ENCODE peak calls at places on chromosomes 13 and 19, in ten cellular contexts. One of them, this sample, is unnamed.

GRCh38 chr19:37551123-37551993 is 43.2 kb downstream of the ZNF571 start:
- DNase-seq in AG04449: no peak
- DNase-seq in fibroblast of mammary gland: peak
- DNase-seq in AG04450: peak
- DNase-seq in WTC11: peak
- DNase-seq in bronchial epithelial cell: peak
- DNase-seq in AG10803: peak
- DNase-seq in progenitor cell of endocrine pancreas: no peak
- DNase-seq in BJ: peak
- DNase-seq in astrocyte: peak
- DNase-seq in this sample: peak

GRCh38 chr13:47146136-47146535 is 249.3 kb upstream of the HTR2A start:
- DNase-seq in AG04449: peak
- DNase-seq in fibroblast of mammary gland: peak
- DNase-seq in AG04450: peak
- DNase-seq in WTC11: no peak
- DNase-seq in bronchial epithelial cell: peak
- DNase-seq in AG10803: peak
- DNase-seq in progenitor cell of endocrine pancreas: no peak
- DNase-seq in BJ: no peak
- DNase-seq in astrocyte: peak
- DNase-seq in this sample: no peak

GRCh38 chr13:59906413-59907027 is 257.2 kb downstream of the DIAPH3 start:
- DNase-seq in AG04449: no peak
- DNase-seq in fibroblast of mammary gland: peak
- DNase-seq in AG04450: peak
- DNase-seq in WTC11: no peak
- DNase-seq in bronchial epithelial cell: peak
- DNase-seq in AG10803: peak
- DNase-seq in progenitor cell of endocrine pancreas: no peak
- DNase-seq in BJ: no peak
- DNase-seq in astrocyte: peak
- DNase-seq in this sample: no peak

GRCh38 chr13:75770164-75771145 is 134.3 kb downstream of the LMO7 start:
- DNase-seq in AG04449: no peak
- DNase-seq in fibroblast of mammary gland: peak
- DNase-seq in AG04450: peak
- DNase-seq in WTC11: no peak
- DNase-seq in bronchial epithelial cell: peak
- DNase-seq in AG10803: no peak
- DNase-seq in progenitor cell of endocrine pancreas: no peak
- DNase-seq in BJ: no peak
- DNase-seq in astrocyte: peak
- DNase-seq in this sample: no peak

GRCh38 chr19:52535831-52536800 is 8.6 kb downstream of the ZNF808 start:
- DNase-seq in AG04449: no peak
- DNase-seq in fibroblast of mammary gland: peak
- DNase-seq in AG04450: peak
- DNase-seq in WTC11: peak
- DNase-seq in bronchial epithelial cell: peak
- DNase-seq in AG10803: peak
- DNase-seq in progenitor cell of endocrine pancreas: peak
- DNase-seq in BJ: peak
- DNase-seq in astrocyte: peak
- DNase-seq in this sample: peak

GRCh38 chr13:52348081-52348480 is 57.9 kb downstream of the THSD1 start:
- DNase-seq in AG04449: peak
- DNase-seq in fibroblast of mammary gland: peak
- DNase-seq in AG04450: peak
- DNase-seq in WTC11: no peak
- DNase-seq in bronchial epithelial cell: peak
- DNase-seq in AG10803: peak
- DNase-seq in progenitor cell of endocrine pancreas: no peak
- DNase-seq in BJ: peak
- DNase-seq in astrocyte: peak
- DNase-seq in this sample: no peak

GRCh38 chr13:99165753-99166587 is 34.7 kb upstream of the UBAC2 start:
- DNase-seq in AG04449: no peak
- DNase-seq in fibroblast of mammary gland: no peak
- DNase-seq in AG04450: no peak
- DNase-seq in WTC11: no peak
- DNase-seq in bronchial epithelial cell: no peak
- DNase-seq in AG10803: no peak
- DNase-seq in progenitor cell of endocrine pancreas: no peak
- DNase-seq in BJ: no peak
- DNase-seq in astrocyte: no peak
- DNase-seq in this sample: peak

GRCh38 chr19:12788682-12789097 is 2.6 kb upstream of the JUNB start:
- DNase-seq in AG04449: no peak
- DNase-seq in fibroblast of mammary gland: peak
- DNase-seq in AG04450: no peak
- DNase-seq in WTC11: peak
- DNase-seq in bronchial epithelial cell: peak
- DNase-seq in AG10803: peak
- DNase-seq in progenitor cell of endocrine pancreas: no peak
- DNase-seq in BJ: no peak
- DNase-seq in astrocyte: no peak
- DNase-seq in this sample: peak

GRCh38 chr13:23921451-23921888 is 24.2 kb upstream of the C1QTNF9B start:
- DNase-seq in AG04449: no peak
- DNase-seq in fibroblast of mammary gland: peak
- DNase-seq in AG04450: peak
- DNase-seq in WTC11: peak
- DNase-seq in bronchial epithelial cell: peak
- DNase-seq in AG10803: peak
- DNase-seq in progenitor cell of endocrine pancreas: no peak
- DNase-seq in BJ: no peak
- DNase-seq in astrocyte: peak
- DNase-seq in this sample: no peak
- TF ChIP-seq CTCF in AG04449: peak
- TF ChIP-seq CTCF in fibroblast of mammary gland: peak
- TF ChIP-seq CTCF in AG04450: peak
- TF ChIP-seq CTCF in WTC11: peak
- TF ChIP-seq CTCF in bronchial epithelial cell: peak
- TF ChIP-seq CTCF in AG10803: peak
- TF ChIP-seq CTCF in progenitor cell of endocrine pancreas: peak
- TF ChIP-seq CTCF in BJ: peak
- TF ChIP-seq CTCF in astrocyte: peak
- TF ChIP-seq CTCF in this sample: peak

GRCh38 chr19:18589380-18590272 is 1.0 kb downstream of the REX1BD start:
- DNase-seq in AG04449: no peak
- DNase-seq in fibroblast of mammary gland: peak
- DNase-seq in AG04450: no peak
- DNase-seq in WTC11: peak
- DNase-seq in bronchial epithelial cell: peak
- DNase-seq in AG10803: peak
- DNase-seq in progenitor cell of endocrine pancreas: peak
- DNase-seq in BJ: no peak
- DNase-seq in astrocyte: peak
- DNase-seq in this sample: peak

GRCh38 chr19:18586311-18586710 is 2.3 kb upstream of the REX1BD start:
- DNase-seq in AG04449: no peak
- DNase-seq in fibroblast of mammary gland: no peak
- DNase-seq in AG04450: no peak
- DNase-seq in WTC11: no peak
- DNase-seq in bronchial epithelial cell: peak
- DNase-seq in AG10803: no peak
- DNase-seq in progenitor cell of endocrine pancreas: no peak
- DNase-seq in BJ: no peak
- DNase-seq in astrocyte: no peak
- DNase-seq in this sample: peak

GRCh38 chr19:18587561-18587960 is 1.0 kb upstream of the REX1BD start:
- DNase-seq in AG04449: no peak
- DNase-seq in fibroblast of mammary gland: no peak
- DNase-seq in AG04450: no peak
- DNase-seq in WTC11: no peak
- DNase-seq in bronchial epithelial cell: no peak
- DNase-seq in AG10803: no peak
- DNase-seq in progenitor cell of endocrine pancreas: no peak
- DNase-seq in BJ: no peak
- DNase-seq in astrocyte: no peak
- DNase-seq in this sample: no peak

GRCh38 chr19:18588611-18589379 is at the start of gene REX1BD:
- DNase-seq in AG04449: no peak
- DNase-seq in fibroblast of mammary gland: peak
- DNase-seq in AG04450: no peak
- DNase-seq in WTC11: peak
- DNase-seq in bronchial epithelial cell: peak
- DNase-seq in AG10803: peak
- DNase-seq in progenitor cell of endocrine pancreas: peak
- DNase-seq in BJ: no peak
- DNase-seq in astrocyte: peak
- DNase-seq in this sample: peak

DNA sequence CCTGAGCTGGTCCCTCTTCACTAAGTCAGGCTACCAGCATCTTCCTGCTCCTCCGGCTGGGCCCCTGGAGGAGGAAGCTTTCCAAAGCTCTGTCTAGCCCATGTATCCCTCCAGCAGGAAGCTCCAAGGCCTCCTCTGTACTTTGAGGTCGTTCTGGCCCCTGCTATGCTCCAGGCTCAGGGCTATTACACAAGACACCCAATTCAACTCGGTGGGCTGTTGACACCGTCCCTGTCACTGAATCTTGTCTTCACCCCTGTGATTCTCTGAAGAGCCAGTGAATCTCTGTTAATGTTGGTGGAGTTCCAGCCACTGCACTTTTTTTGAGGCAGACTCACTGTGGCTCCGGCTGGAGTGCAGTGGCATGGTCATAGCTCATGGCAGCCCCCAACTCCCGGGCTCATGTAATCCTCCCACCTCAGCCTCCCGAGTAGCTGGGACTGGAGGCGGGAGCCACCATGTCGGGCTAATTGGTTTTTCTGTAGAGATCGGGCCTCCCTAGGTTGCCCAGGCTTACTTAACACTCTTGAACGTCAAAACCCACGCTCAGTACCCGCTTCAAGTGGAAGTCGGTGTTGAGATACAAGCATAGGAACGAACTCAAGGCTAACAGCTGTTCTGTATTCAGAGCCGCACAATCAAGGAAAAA is 512 bp upstream of the REX1BD start:
- DNase-seq in AG04449: no peak
- DNase-seq in fibroblast of mammary gland: no peak
- DNase-seq in AG04450: no peak
- DNase-seq in WTC11: no peak
- DNase-seq in bronchial epithelial cell: no peak
- DNase-seq in AG10803: no peak
- DNase-seq in progenitor cell of endocrine pancreas: no peak
- DNase-seq in BJ: no peak
- DNase-seq in astrocyte: no peak
- DNase-seq in this sample: peak
- TF ChIP-seq CTCF in AG04449: no peak
- TF ChIP-seq CTCF in fibroblast of mammary gland: no peak
- TF ChIP-seq CTCF in AG04450: no peak
- TF ChIP-seq CTCF in WTC11: no peak
- TF ChIP-seq CTCF in bronchial epithelial cell: no peak
- TF ChIP-seq CTCF in AG10803: no peak
- TF ChIP-seq CTCF in progenitor cell of endocrine pancreas: no peak
- TF ChIP-seq CTCF in BJ: no peak
- TF ChIP-seq CTCF in astrocyte: no peak
- TF ChIP-seq CTCF in this sample: no peak

GRCh38 chr19:19535311-19536191 is 2.5 kb upstream of the CILP2 start:
- DNase-seq in AG04449: no peak
- DNase-seq in fibroblast of mammary gland: no peak
- DNase-seq in AG04450: no peak
- DNase-seq in WTC11: no peak
- DNase-seq in bronchial epithelial cell: no peak
- DNase-seq in AG10803: no peak
- DNase-seq in progenitor cell of endocrine pancreas: no peak
- DNase-seq in BJ: no peak
- DNase-seq in astrocyte: no peak
- DNase-seq in this sample: no peak

GRCh38 chr19:19539738-19540703 is 2.0 kb downstream of the CILP2 start:
- DNase-seq in AG04449: no peak
- DNase-seq in fibroblast of mammary gland: peak
- DNase-seq in AG04450: no peak
- DNase-seq in WTC11: peak
- DNase-seq in bronchial epithelial cell: peak
- DNase-seq in AG10803: peak
- DNase-seq in progenitor cell of endocrine pancreas: no peak
- DNase-seq in BJ: no peak
- DNase-seq in astrocyte: peak
- DNase-seq in this sample: peak

GRCh38 chr19:19537321-19538048 is 580 bp upstream of the CILP2 start:
- DNase-seq in AG04449: no peak
- DNase-seq in fibroblast of mammary gland: no peak
- DNase-seq in AG04450: no peak
- DNase-seq in WTC11: peak
- DNase-seq in bronchial epithelial cell: no peak
- DNase-seq in AG10803: no peak
- DNase-seq in progenitor cell of endocrine pancreas: no peak
- DNase-seq in BJ: no peak
- DNase-seq in astrocyte: no peak
- DNase-seq in this sample: no peak

GRCh38 chr19:19538767-19539166 is 702 bp downstream of the CILP2 start:
- DNase-seq in AG04449: no peak
- DNase-seq in fibroblast of mammary gland: no peak
- DNase-seq in AG04450: no peak
- DNase-seq in WTC11: peak
- DNase-seq in bronchial epithelial cell: no peak
- DNase-seq in AG10803: no peak
- DNase-seq in progenitor cell of endocrine pancreas: no peak
- DNase-seq in BJ: no peak
- DNase-seq in astrocyte: no peak
- DNase-seq in this sample: no peak

GRCh38 chr19:19538077-19538764 is at the start of gene CILP2:
- DNase-seq in AG04449: no peak
- DNase-seq in fibroblast of mammary gland: no peak
- DNase-seq in AG04450: no peak
- DNase-seq in WTC11: peak
- DNase-seq in bronchial epithelial cell: no peak
- DNase-seq in AG10803: no peak
- DNase-seq in progenitor cell of endocrine pancreas: peak
- DNase-seq in BJ: no peak
- DNase-seq in astrocyte: no peak
- DNase-seq in this sample: peak
- TF ChIP-seq CTCF in AG04449: no peak
- TF ChIP-seq CTCF in fibroblast of mammary gland: no peak
- TF ChIP-seq CTCF in AG04450: no peak
- TF ChIP-seq CTCF in WTC11: no peak
- TF ChIP-seq CTCF in bronchial epithelial cell: no peak
- TF ChIP-seq CTCF in AG10803: no peak
- TF ChIP-seq CTCF in progenitor cell of endocrine pancreas: no peak
- TF ChIP-seq CTCF in BJ: no peak
- TF ChIP-seq CTCF in astrocyte: no peak
- TF ChIP-seq CTCF in this sample: no peak

DNA sequence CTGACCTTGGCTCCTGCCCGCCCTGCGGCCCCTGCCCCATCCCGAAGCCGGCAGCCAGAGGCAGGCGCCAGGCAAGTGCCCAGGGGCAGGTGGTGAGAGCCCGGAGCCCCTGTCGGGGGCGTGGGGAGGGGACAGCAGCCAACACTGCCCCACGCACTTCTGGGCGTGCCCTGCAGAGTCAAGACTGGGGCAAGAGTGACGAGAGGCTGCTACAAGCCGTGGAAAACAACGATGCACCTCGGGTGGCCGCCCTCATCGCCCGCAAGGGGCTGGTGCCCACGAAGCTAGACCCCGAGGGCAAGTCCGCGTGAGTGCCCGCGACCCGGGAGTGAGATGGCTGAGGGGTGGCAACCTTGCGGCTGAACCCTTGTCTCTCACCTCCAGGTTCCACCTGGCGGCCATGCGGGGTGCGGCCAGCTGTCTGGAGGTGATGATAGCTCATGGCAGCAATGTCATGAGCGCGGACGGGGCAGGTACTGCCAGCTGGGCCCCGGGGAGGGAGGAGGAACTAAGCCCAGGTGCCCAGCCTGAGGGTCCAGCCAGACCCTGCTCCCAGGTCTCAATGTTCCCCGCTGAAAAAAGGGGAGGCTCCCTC is 17.3 kb downstream of the ANKRD24 start:
- DNase-seq in AG04449: no peak
- DNase-seq in fibroblast of mammary gland: no peak
- DNase-seq in AG04450: no peak
- DNase-seq in WTC11: peak
- DNase-seq in bronchial epithelial cell: no peak
- DNase-seq in AG10803: no peak
- DNase-seq in progenitor cell of endocrine pancreas: no peak
- DNase-seq in BJ: no peak
- DNase-seq in astrocyte: no peak
- DNase-seq in this sample: no peak
- TF ChIP-seq CTCF in AG04449: no peak
- TF ChIP-seq CTCF in fibroblast of mammary gland: no peak
- TF ChIP-seq CTCF in AG04450: no peak
- TF ChIP-seq CTCF in WTC11: no peak
- TF ChIP-seq CTCF in bronchial epithelial cell: no peak
- TF ChIP-seq CTCF in AG10803: no peak
- TF ChIP-seq CTCF in progenitor cell of endocrine pancreas: peak
- TF ChIP-seq CTCF in BJ: no peak
- TF ChIP-seq CTCF in astrocyte: no peak
- TF ChIP-seq CTCF in this sample: no peak